ENCODE peak calls at places on chromosomes 4 and X, in five cellular contexts. One of them, this sample, is unnamed.
A peak's percentile ranks its signal among the peaks of the same experiment; 100 is the strongest.

GRCh38 chrX:124440674-124441073 is 94.3 kb downstream of the SH2D1A start:
- DNase-seq in IMR-90: no peak
- DNase-seq in K562: no peak
- DNase-seq in transverse colon: no peak
- DNase-seq in suprapubic skin: no peak
- DNase-seq in this sample: no peak

GRCh38 chr4:138734746-138735145 is 280.8 kb upstream of the NOCT start:
- DNase-seq in IMR-90: peak; percentile 89
- DNase-seq in K562: no peak
- DNase-seq in transverse colon: no peak
- DNase-seq in suprapubic skin: no peak
- DNase-seq in this sample: no peak

GRCh38 chr4:6771229-6771671 is 11.3 kb upstream of the KIAA0232 start:
- DNase-seq in IMR-90: peak; percentile 16
- DNase-seq in K562: no peak
- DNase-seq in transverse colon: no peak
- DNase-seq in suprapubic skin: no peak
- DNase-seq in this sample: peak; percentile 63

GRCh38 chr4:20462426-20463175 is 210.9 kb downstream of the SLIT2 start:
- DNase-seq in IMR-90: peak; percentile 30
- DNase-seq in K562: no peak
- DNase-seq in transverse colon: no peak
- DNase-seq in suprapubic skin: no peak
- DNase-seq in this sample: no peak

GRCh38 chrX:20140410-20140809 is 1.2 kb downstream of the EIF1AX start:
- DNase-seq in IMR-90: no peak
- DNase-seq in K562: no peak
- DNase-seq in transverse colon: no peak
- DNase-seq in suprapubic skin: no peak
- DNase-seq in this sample: no peak

GRCh38 chrX:145687707-145688106 is 129.9 kb upstream of the SLITRK2 start:
- DNase-seq in IMR-90: no peak
- DNase-seq in K562: no peak
- DNase-seq in transverse colon: no peak
- DNase-seq in suprapubic skin: no peak
- DNase-seq in this sample: no peak

GRCh38 chr4:88751258-88752075 is 53.8 kb upstream of the NAP1L5 start:
- DNase-seq in IMR-90: peak; percentile 53
- DNase-seq in K562: no peak
- DNase-seq in transverse colon: no peak
- DNase-seq in suprapubic skin: no peak
- DNase-seq in this sample: no peak

GRCh38 chrX:43703211-43703791 is 47.2 kb downstream of the MAOA start:
- DNase-seq in IMR-90: peak; percentile 16
- DNase-seq in K562: no peak
- DNase-seq in transverse colon: no peak
- DNase-seq in suprapubic skin: no peak
- DNase-seq in this sample: no peak

GRCh38 chr4:90445380-90445779 is 318.2 kb downstream of the CCSER1 start:
- DNase-seq in IMR-90: no peak
- DNase-seq in K562: no peak
- DNase-seq in transverse colon: no peak
- DNase-seq in suprapubic skin: no peak
- DNase-seq in this sample: no peak

GRCh38 chr4:109026588-109026987 is 263.7 kb upstream of the ETNPPL start:
- DNase-seq in IMR-90: peak; percentile 71
- DNase-seq in K562: no peak
- DNase-seq in transverse colon: no peak
- DNase-seq in suprapubic skin: no peak
- DNase-seq in this sample: no peak

GRCh38 chr4:102429553-102429952 is 71.6 kb upstream of the NFKB1 start:
- DNase-seq in IMR-90: peak; percentile 75
- DNase-seq in K562: no peak
- DNase-seq in transverse colon: no peak
- DNase-seq in suprapubic skin: no peak
- DNase-seq in this sample: peak; percentile 13

GRCh38 chr4:181952478-181952877 is 290.7 kb upstream of the TENM3 start:
- DNase-seq in IMR-90: peak; percentile 96
- DNase-seq in K562: no peak
- DNase-seq in transverse colon: peak; percentile 25
- DNase-seq in suprapubic skin: no peak
- DNase-seq in this sample: no peak

GRCh38 chrX:18252644-18253359 is 32.1 kb upstream of the BEND2 start:
- DNase-seq in IMR-90: peak; percentile 9
- DNase-seq in K562: no peak
- DNase-seq in transverse colon: no peak
- DNase-seq in suprapubic skin: no peak
- DNase-seq in this sample: no peak

GRCh38 chrX:107691024-107691448 is 62.7 kb downstream of the PRPS1 start:
- DNase-seq in IMR-90: no peak
- DNase-seq in K562: peak; percentile 46
- DNase-seq in transverse colon: no peak
- DNase-seq in suprapubic skin: peak; percentile 36
- DNase-seq in this sample: no peak

GRCh38 chr4:81523672-81524436 is 52.1 kb upstream of the RASGEF1B start:
- DNase-seq in IMR-90: no peak
- DNase-seq in K562: no peak
- DNase-seq in transverse colon: no peak
- DNase-seq in suprapubic skin: no peak
- DNase-seq in this sample: no peak

GRCh38 chr4:112765317-112765989 is 128.5 kb downstream of the LARP7 start:
- DNase-seq in IMR-90: peak; percentile 18
- DNase-seq in K562: peak; percentile 34
- DNase-seq in transverse colon: no peak
- DNase-seq in suprapubic skin: no peak
- DNase-seq in this sample: no peak

GRCh38 chrX:49040376-49040955 is 2.7 kb downstream of the TFE3 start:
- DNase-seq in IMR-90: peak; percentile 25
- DNase-seq in K562: no peak
- DNase-seq in transverse colon: no peak
- DNase-seq in suprapubic skin: no peak
- DNase-seq in this sample: no peak

GRCh38 chrX:13090261-13091110 is 46.1 kb upstream of the FAM9C start:
- DNase-seq in IMR-90: peak; percentile 51
- DNase-seq in K562: peak; percentile 46
- DNase-seq in transverse colon: no peak
- DNase-seq in suprapubic skin: no peak
- DNase-seq in this sample: no peak

GRCh38 chr4:101417046-101417445 is 69.7 kb upstream of the PPP3CA start:
- DNase-seq in IMR-90: no peak
- DNase-seq in K562: no peak
- DNase-seq in transverse colon: no peak
- DNase-seq in suprapubic skin: no peak
- DNase-seq in this sample: no peak

GRCh38 chr4:121041307-121042090 is 30.8 kb downstream of the NDNF start:
- DNase-seq in IMR-90: no peak
- DNase-seq in K562: no peak
- DNase-seq in transverse colon: no peak
- DNase-seq in suprapubic skin: no peak
- DNase-seq in this sample: no peak

GRCh38 chrX:129931411-129932136 is 25.6 kb downstream of the UTP14A start:
- DNase-seq in IMR-90: peak; percentile 84
- DNase-seq in K562: peak; percentile 92
- DNase-seq in transverse colon: peak; percentile 93
- DNase-seq in suprapubic skin: peak; percentile 93
- DNase-seq in this sample: peak; percentile 83

GRCh38 chrX:154094833-154095232 is 2.7 kb downstream of the MECP2 start:
- DNase-seq in IMR-90: no peak
- DNase-seq in K562: no peak
- DNase-seq in transverse colon: no peak
- DNase-seq in suprapubic skin: no peak
- DNase-seq in this sample: no peak

GRCh38 chrX:154096140-154097002 is 1.1 kb downstream of the MECP2 start:
- DNase-seq in IMR-90: peak; percentile 43
- DNase-seq in K562: peak; percentile 42
- DNase-seq in transverse colon: no peak
- DNase-seq in suprapubic skin: no peak
- DNase-seq in this sample: no peak

GRCh38 chrX:154097003-154097596 is 417 bp downstream of the MECP2 start:
- DNase-seq in IMR-90: peak; percentile 51
- DNase-seq in K562: peak; percentile 92
- DNase-seq in transverse colon: peak; percentile 69
- DNase-seq in suprapubic skin: peak; percentile 83
- DNase-seq in this sample: peak; percentile 60

GRCh38 chrX:154098551-154098950 is 1.0 kb upstream of the MECP2 start:
- DNase-seq in IMR-90: no peak
- DNase-seq in K562: no peak
- DNase-seq in transverse colon: no peak
- DNase-seq in suprapubic skin: no peak
- DNase-seq in this sample: no peak

GRCh38 chrX:154097597-154098541 is at the start of gene MECP2:
- DNase-seq in IMR-90: peak; percentile 88
- DNase-seq in K562: peak; percentile 96
- DNase-seq in transverse colon: peak; percentile 94
- DNase-seq in suprapubic skin: peak; percentile 94
- DNase-seq in this sample: peak; percentile 85
- TF ChIP-seq POLR2A in IMR-90: peak; percentile 38
- TF ChIP-seq POLR2A in K562: no peak
- TF ChIP-seq POLR2A in transverse colon: no peak
- TF ChIP-seq POLR2A in suprapubic skin: no peak
- TF ChIP-seq POLR2A in this sample: peak; percentile 35

DNA sequence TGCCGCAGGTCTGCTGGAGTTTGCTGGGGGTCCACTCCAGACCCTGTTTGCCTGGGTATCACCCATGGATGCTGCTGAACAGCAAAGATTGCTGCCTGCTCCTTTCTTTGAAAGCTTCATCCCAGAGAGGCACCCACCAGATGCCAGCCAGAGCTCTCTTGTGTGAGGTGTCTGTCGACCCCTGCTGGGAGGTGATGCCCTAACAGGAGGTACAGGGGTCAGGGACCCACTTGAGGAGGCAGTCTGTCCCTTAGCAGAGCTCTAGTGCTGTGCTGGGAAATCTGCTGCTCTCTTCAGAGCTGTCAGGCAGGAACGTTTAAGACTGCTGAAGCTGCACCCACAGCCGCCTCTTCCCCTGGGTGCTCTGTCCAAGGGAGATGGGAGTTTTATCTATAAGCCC is 162.7 kb downstream of the NAF1 start:
- DNase-seq in IMR-90: no peak
- DNase-seq in K562: no peak
- DNase-seq in transverse colon: no peak
- DNase-seq in suprapubic skin: no peak
- DNase-seq in this sample: no peak
- TF ChIP-seq POLR2A in IMR-90: no peak
- TF ChIP-seq POLR2A in K562: no peak
- TF ChIP-seq POLR2A in transverse colon: no peak
- TF ChIP-seq POLR2A in suprapubic skin: no peak
- TF ChIP-seq POLR2A in this sample: no peak

DNA sequence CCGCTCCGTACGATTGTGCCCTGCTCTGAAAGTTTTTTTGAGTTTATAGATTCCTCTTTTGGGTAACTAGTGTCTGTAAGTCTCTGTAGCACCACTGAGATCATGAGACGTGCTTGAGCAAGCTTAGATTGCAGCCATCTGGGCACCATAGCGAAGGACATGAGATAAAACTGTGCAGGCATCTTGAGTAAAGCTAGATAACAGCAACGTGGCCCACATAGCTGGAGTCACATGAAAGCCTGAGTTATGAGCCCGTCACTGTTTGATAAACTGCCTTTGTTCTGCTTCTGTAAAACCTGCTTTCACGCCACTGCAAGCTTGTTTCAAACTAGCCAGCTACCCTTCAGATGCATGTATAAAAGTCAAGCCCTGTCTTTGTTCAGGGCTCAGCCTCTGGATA is 359.0 kb upstream of the CXorf51A start:
- DNase-seq in IMR-90: no peak
- DNase-seq in K562: no peak
- DNase-seq in transverse colon: no peak
- DNase-seq in suprapubic skin: no peak
- DNase-seq in this sample: no peak
- TF ChIP-seq POLR2A in IMR-90: no peak
- TF ChIP-seq POLR2A in K562: no peak
- TF ChIP-seq POLR2A in transverse colon: no peak
- TF ChIP-seq POLR2A in suprapubic skin: no peak
- TF ChIP-seq POLR2A in this sample: no peak

GRCh38 chrX:14873676-14874049 is 442 bp downstream of the MOSPD2 start:
- DNase-seq in IMR-90: no peak
- DNase-seq in K562: no peak
- DNase-seq in transverse colon: no peak
- DNase-seq in suprapubic skin: no peak
- DNase-seq in this sample: no peak

GRCh38 chrX:14875624-14876023 is 2.4 kb downstream of the MOSPD2 start:
- DNase-seq in IMR-90: no peak
- DNase-seq in K562: no peak
- DNase-seq in transverse colon: no peak
- DNase-seq in suprapubic skin: no peak
- DNase-seq in this sample: no peak

GRCh38 chrX:14871767-14872166 is 1.1 kb downstream of the FANCB start:
- DNase-seq in IMR-90: no peak
- DNase-seq in K562: no peak
- DNase-seq in transverse colon: no peak
- DNase-seq in suprapubic skin: no peak
- DNase-seq in this sample: no peak

GRCh38 chrX:14872355-14872754 is 514 bp downstream of the FANCB start:
- DNase-seq in IMR-90: no peak
- DNase-seq in K562: peak; percentile 29
- DNase-seq in transverse colon: no peak
- DNase-seq in suprapubic skin: no peak
- DNase-seq in this sample: no peak

GRCh38 chrX:14872851-14873675 is at the start of the genes FANCB and MOSPD2:
- DNase-seq in IMR-90: peak; percentile 91
- DNase-seq in K562: peak; percentile 96
- DNase-seq in transverse colon: peak; percentile 95
- DNase-seq in suprapubic skin: peak; percentile 94
- DNase-seq in this sample: peak; percentile 40
- TF ChIP-seq POLR2A in IMR-90: no peak
- TF ChIP-seq POLR2A in K562: peak; percentile 83
- TF ChIP-seq POLR2A in transverse colon: peak; percentile 61
- TF ChIP-seq POLR2A in suprapubic skin: no peak
- TF ChIP-seq POLR2A in this sample: peak; percentile 73

DNA sequence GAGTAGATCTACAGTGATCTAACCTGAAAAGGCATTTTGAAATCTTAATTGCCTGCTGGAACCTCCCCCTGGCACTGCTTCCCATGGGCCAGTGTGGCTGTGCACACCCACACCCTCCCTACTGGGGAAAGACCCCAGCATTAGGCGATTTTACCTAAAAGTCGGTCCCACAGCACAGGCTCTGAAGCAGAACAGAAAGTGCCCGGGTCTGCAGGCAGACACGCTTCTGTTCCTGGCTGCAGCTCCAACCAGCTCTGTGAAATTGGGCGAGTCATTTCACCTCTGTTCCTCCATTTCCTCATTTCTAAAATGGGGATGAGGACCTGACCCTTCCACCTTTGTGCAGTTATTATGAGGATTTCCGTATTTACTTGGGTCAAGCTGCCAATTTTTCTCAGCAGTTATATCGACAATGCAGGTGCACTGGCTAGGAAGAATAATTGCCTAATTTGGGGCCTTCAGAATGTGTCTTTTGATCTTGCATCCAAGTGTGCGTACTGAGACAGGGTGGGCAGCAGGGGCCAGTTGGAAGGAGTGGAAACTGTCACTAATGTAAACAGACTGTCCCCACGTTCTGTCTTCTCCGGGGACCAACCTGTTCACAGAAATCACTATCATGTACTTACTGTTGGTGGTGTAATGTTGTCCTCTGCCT is 7.1 kb downstream of the KLF3 start:
- DNase-seq in IMR-90: no peak
- DNase-seq in K562: no peak
- DNase-seq in transverse colon: peak; percentile 51
- DNase-seq in suprapubic skin: no peak
- DNase-seq in this sample: no peak
- TF ChIP-seq POLR2A in IMR-90: no peak
- TF ChIP-seq POLR2A in K562: no peak
- TF ChIP-seq POLR2A in transverse colon: no peak
- TF ChIP-seq POLR2A in suprapubic skin: no peak
- TF ChIP-seq POLR2A in this sample: no peak

This sample was measured in H54.